ENCODE peak calls at places on chromosomes 7 and 10, in nine cellular contexts. X, N, V, W, K, J, H, L and E are unnamed samples.
A peak's percentile ranks its signal among the peaks of the same experiment; 100 is the strongest.

GRCh38 chr10:34780818-34781380 is 34.2 kb downstream of the PARD3 start:
- DNase-seq in W (no peak), N (peak; percentile 64), X (no peak), V (no peak), J (peak; percentile 79), K (no peak), H (no peak), L (no peak), E (no peak)

GRCh38 chr10:34637419-34637911 is 177.6 kb downstream of the PARD3 start:
- DNase-seq in N (peak; percentile 71), L (peak; percentile 80), V (peak; percentile 72), J (peak; percentile 80), K (peak; percentile 88), W (peak; percentile 52), H (peak; percentile 28), X (peak; percentile 29), E (peak; percentile 27)

GRCh38 chr10:122567056-122567660 is 6.6 kb downstream of the DMBT1 start:
- DNase-seq in L (peak; percentile 62), X (no peak), J (peak; percentile 59), H (no peak), N (peak; percentile 39), V (peak; percentile 53), W (no peak), K (peak; percentile 68), E (no peak)

GRCh38 chr7:138033241-138033640 is 31.4 kb upstream of the CREB3L2 start:
- DNase-seq in L (no peak), W (no peak), H (no peak), J (no peak), K (no peak), V (no peak), N (no peak), X (no peak), E (no peak)

GRCh38 chr7:8386926-8387550 is 46.4 kb upstream of the NXPH1 start:
- DNase-seq in X (peak; percentile 7), W (no peak), N (no peak), K (no peak), H (no peak), L (no peak), J (no peak), V (no peak), E (no peak)

GRCh38 chr10:88932539-88933256 is 19.9 kb downstream of the ACTA2 start:
- DNase-seq in J (peak; percentile 53), N (peak; percentile 69), K (no peak), H (peak; percentile 77), V (peak; percentile 35), W (peak; percentile 53), X (peak; percentile 92), L (peak; percentile 61), E (peak; percentile 70)

GRCh38 chr10:14200645-14201534 is 129.8 kb downstream of the FRMD4A start:
- DNase-seq in J (peak; percentile 80), H (no peak), L (no peak), N (no peak), X (no peak), V (no peak), W (no peak), K (no peak), E (no peak)

GRCh38 chr7:101258243-101258731 is 13.4 kb upstream of the FIS1 start:
- DNase-seq in J (no peak), W (no peak), K (no peak), V (no peak), X (no peak), N (no peak), L (no peak), H (no peak), E (no peak)

GRCh38 chr7:30976381-30976780 is 12.6 kb downstream of the GHRHR start:
- DNase-seq in J (no peak), X (no peak), H (no peak), K (peak; percentile 26), N (no peak), L (no peak), V (no peak), W (no peak), E (no peak)

GRCh38 chr7:12706900-12707536 is 19.6 kb downstream of the ARL4A start:
- DNase-seq in J (no peak), N (no peak), V (no peak), X (peak; percentile 92), L (no peak), K (no peak), W (no peak), H (peak; percentile 97), E (no peak)

GRCh38 chr10:62451606-62451965 is 77.4 kb downstream of the ZNF365 start:
- DNase-seq in W (no peak), L (no peak), K (no peak), J (no peak), X (no peak), N (no peak), H (peak; percentile 78), V (no peak), E (no peak)

GRCh38 chr10:131203456-131204357 is 107.8 kb downstream of the TCERG1L start:
- DNase-seq in J (no peak), X (no peak), K (peak; percentile 30), L (no peak), W (no peak), H (no peak), V (no peak), N (no peak), E (no peak)